ENCODE peak calls at places on chromosomes 4 and X, in five cellular contexts. G, S, N, I and V are unnamed samples.

GRCh38 chr4:99159699-99160098 is 15.6 kb upstream of the ADH4 start:
- DNase-seq in N (no peak), I (no peak), S (no peak), G (peak), V (no peak)

GRCh38 chr4:73860175-73860574 is 7.1 kb downstream of the PF4V1 start:
- DNase-seq in S (no peak), N (no peak), I (no peak), G (no peak), V (no peak)

GRCh38 chr4:67084801-67085200 is 460.5 kb downstream of the CENPC start:
- DNase-seq in S (no peak), I (no peak), N (no peak), G (no peak), V (peak)

GRCh38 chr4:110196871-110197420 is 1.5 kb downstream of the ELOVL6 start:
- DNase-seq in S (peak), N (peak), G (peak), I (peak), V (no peak)

GRCh38 chr4:16315451-16315850 is 89.2 kb upstream of the TAPT1 start:
- DNase-seq in G (no peak), S (no peak), N (no peak), I (no peak), V (no peak)

GRCh38 chrX:140971385-140971784 is 31.0 kb upstream of the SPANXB1 start:
- DNase-seq in G (no peak), S (no peak), I (no peak), N (no peak), V (no peak)

GRCh38 chr4:159495515-159496236 is 392.8 kb downstream of the RAPGEF2 start:
- DNase-seq in S (no peak), N (no peak), G (no peak), I (no peak), V (no peak)

GRCh38 chr4:52946811-52947210 is 84.7 kb downstream of the RASL11B start:
- DNase-seq in N (no peak), S (no peak), I (no peak), G (no peak), V (no peak)

GRCh38 chr4:37754410-37755185 is 68.4 kb upstream of the RELL1 start:
- DNase-seq in S (no peak), G (no peak), I (no peak), N (no peak), V (no peak)
- H3K4me3 ChIP-seq in S (no peak), G (no peak), I (no peak), N (no peak), V (no peak)

GRCh38 chr4:144647095-144647959 is 1.4 kb downstream of the HHIP start:
- DNase-seq in I (no peak), S (no peak), N (no peak), G (peak), V (no peak)

GRCh38 chr4:144646523-144647094 is 653 bp downstream of the HHIP start:
- DNase-seq in I (peak), S (no peak), N (no peak), G (peak), V (no peak)

GRCh38 chr4:144649646-144650045 is 3.7 kb downstream of the HHIP start:
- DNase-seq in N (no peak), S (no peak), G (no peak), I (no peak), V (no peak)

GRCh38 chr4:144645621-144646522 is at the start of gene HHIP:
- DNase-seq in S (no peak), N (no peak), I (peak), G (peak), V (no peak)

DNA sequence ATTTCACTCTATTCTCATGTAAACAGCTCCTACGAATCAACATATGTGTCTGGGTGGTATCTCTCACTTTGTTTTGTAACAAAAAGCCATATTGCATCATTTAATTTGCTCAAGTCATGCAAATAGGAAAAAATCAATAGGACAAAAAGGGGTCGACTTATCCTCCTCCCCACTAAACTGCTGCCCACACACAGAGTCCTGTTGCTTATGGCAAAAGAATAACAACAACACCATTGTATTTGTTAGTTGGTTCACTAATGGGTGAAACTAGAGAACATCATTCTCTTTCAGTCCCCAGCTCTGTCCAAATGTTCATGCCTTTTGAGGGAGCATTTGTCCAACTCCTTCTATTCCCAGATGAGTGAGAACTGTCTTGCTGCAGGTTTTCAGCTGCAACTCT is 2.1 kb downstream of the HHIP start:
- DNase-seq in S (no peak), G (peak), I (no peak), N (no peak), V (no peak)
- H3K4me3 ChIP-seq in S (no peak), G (peak), I (no peak), N (no peak), V (no peak)

GRCh38 chrX:72038016-72038415 is 93.7 kb downstream of the RTL5 start:
- DNase-seq in I (no peak), N (no peak), S (no peak), G (no peak), V (no peak)

GRCh38 chrX:72038868-72039267 is 92.8 kb downstream of the RTL5 start:
- DNase-seq in S (no peak), I (no peak), N (no peak), G (no peak), V (no peak)

GRCh38 chrX:72041901-72042859 is 89.5 kb downstream of the RTL5 start:
- DNase-seq in G (peak), N (no peak), S (no peak), I (no peak), V (no peak)

GRCh38 chrX:72041166-72041565 is 90.5 kb downstream of the RTL5 start:
- DNase-seq in I (no peak), N (no peak), S (no peak), G (no peak), V (no peak)

DNA sequence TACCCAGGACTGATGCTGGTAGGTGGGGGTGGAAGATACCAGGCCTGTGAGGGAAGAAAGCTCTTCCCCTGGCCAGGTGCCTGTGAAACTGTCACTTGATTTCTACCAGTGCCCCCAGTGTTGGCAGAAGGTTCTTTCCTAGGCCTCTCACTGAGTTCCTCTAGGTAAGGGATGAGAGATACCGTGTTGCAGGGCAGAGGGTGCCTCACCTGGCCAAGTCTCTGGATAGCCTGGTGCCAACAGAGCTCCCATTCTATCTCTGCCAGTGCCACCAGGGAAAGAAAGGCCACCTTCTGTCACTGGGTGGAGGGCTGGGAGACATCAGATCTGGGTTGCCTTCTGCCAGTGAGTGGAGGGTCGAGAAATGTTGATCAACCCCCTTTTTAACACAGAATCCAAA is 94.1 kb downstream of the RTL5 start:
- DNase-seq in G (no peak), N (no peak), S (no peak), I (no peak), V (no peak)
- H3K4me3 ChIP-seq in G (no peak), N (no peak), S (no peak), I (no peak), V (no peak)

DNA sequence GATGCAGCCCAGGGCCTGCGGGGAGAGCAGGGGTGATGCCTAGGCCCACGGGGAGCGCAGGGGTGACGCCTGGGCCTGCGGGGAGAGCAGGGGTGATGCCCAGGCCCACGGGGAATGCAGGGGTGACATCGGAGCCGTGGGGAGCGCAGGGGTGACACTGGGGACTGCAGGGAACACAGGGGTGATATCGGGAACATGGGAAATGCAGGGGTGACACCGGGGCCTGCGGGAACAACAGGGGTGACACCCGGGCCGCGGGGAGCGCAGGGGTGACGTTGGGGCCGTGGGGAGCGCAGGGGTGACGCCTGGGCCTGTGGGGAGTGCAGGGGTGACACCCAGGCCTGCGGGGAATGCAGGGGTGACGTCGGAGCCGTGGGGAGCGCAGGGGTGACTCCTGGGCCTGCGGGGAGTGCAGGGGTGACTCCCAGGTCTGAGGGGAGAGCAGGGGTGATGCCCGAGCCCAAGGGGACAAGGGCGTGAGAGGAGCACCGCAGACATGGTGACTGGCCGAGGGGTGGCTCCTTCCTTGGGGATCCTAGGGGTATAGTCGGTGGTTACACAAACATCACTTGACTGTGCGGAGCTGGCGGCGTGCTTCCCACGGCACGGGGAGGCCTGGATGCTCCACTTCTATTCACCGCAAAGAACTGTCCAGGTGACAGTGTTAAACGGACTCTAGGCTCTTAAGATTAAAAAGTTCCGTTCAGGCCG is 38.0 kb downstream of the GAK start:
- DNase-seq in S (no peak), N (no peak), I (no peak), G (no peak), V (no peak)
- H3K4me3 ChIP-seq in S (no peak), N (no peak), I (no peak), G (no peak), V (no peak)

GRCh38 chrX:12958461-12958860 is 16.4 kb upstream of the TMSB4X start:
- DNase-seq in S (peak), N (no peak), I (no peak), G (no peak), V (no peak)
- H3K4me3 ChIP-seq in S (peak), N (no peak), I (no peak), G (no peak), V (no peak)

GRCh38 chr4:102868782-102869568 is at the start of gene CISD2:
- DNase-seq in N (peak), I (peak), G (peak), S (peak), V (peak)
- H3K4me3 ChIP-seq in N (peak), I (peak), G (peak), S (peak), V (peak)

GRCh38 chrX:37816766-37817165 is 30.6 kb downstream of the DYNLT3 start:
- DNase-seq in G (no peak), S (no peak), N (no peak), I (no peak), V (no peak)
- H3K4me3 ChIP-seq in G (no peak), S (peak), N (no peak), I (no peak), V (no peak)